ENCODE peak calls at places on chromosomes 5 and 9, in four cellular contexts. K, A, O and M are unnamed samples.
A peak's percentile ranks its signal among the peaks of the same experiment; 100 is the strongest.

GRCh38 chr9:3251309-3251708 is 274.5 kb downstream of the RFX3 start:
- DNase-seq in K (no peak), A (no peak), O (no peak), M (no peak)

GRCh38 chr9:5310851-5311250 is 6.3 kb upstream of the RLN2 start:
- DNase-seq in K (no peak), A (no peak), O (no peak), M (no peak)

GRCh38 chr9:105503873-105504272 is 54.1 kb upstream of the FKTN start:
- DNase-seq in K (no peak), A (no peak), O (peak; percentile 52), M (no peak)

GRCh38 chr5:53191766-53192165 is 82.2 kb upstream of the MOCS2 start:
- DNase-seq in K (no peak), A (no peak), O (no peak), M (no peak)

GRCh38 chr9:94693485-94694191 is 32.9 kb upstream of the AOPEP start:
- DNase-seq in K (no peak), A (no peak), O (no peak), M (no peak)

GRCh38 chr9:118306773-118307172 is 602.6 kb downstream of the TLR4 start:
- DNase-seq in K (no peak), A (no peak), O (no peak), M (no peak)

GRCh38 chr5:132797651-132798050 is 15.5 kb upstream of the SOWAHA start:
- DNase-seq in K (no peak), A (no peak), O (no peak), M (no peak)

GRCh38 chr5:137668574-137669093 is 67.3 kb downstream of the KLHL3 start:
- DNase-seq in K (no peak), A (no peak), O (no peak), M (no peak)

GRCh38 chr9:74645007-74645639 is 148.0 kb downstream of the RORB start:
- DNase-seq in K (no peak), A (peak; percentile 18), O (no peak), M (peak; percentile 7)

GRCh38 chr5:25862276-25862675 is 1176.1 kb downstream of the CDH9 start:
- DNase-seq in K (peak; percentile 40), A (no peak), O (no peak), M (no peak)

GRCh38 chr5:140337880-140338279 is 8.5 kb downstream of the HBEGF start:
- DNase-seq in K (no peak), A (no peak), O (no peak), M (no peak)

GRCh38 chr9:124855944-124856773 is 2.9 kb downstream of the WDR38 start:
- DNase-seq in K (peak; percentile 79), A (peak; percentile 59), O (no peak), M (peak; percentile 51)

GRCh38 chr5:169354263-169354662 is 53.3 kb upstream of the SLIT3 start:
- DNase-seq in K (no peak), A (no peak), O (no peak), M (no peak)

GRCh38 chr5:10994088-10994986 is 233.3 kb upstream of the DAP start:
- DNase-seq in K (peak; percentile 42), A (no peak), O (no peak), M (peak; percentile 46)

GRCh38 chr9:113580041-113580953 is 116.8 kb downstream of the RGS3 start:
- DNase-seq in K (no peak), A (no peak), O (peak; percentile 66), M (no peak)

GRCh38 chr9:15231788-15232635 is 75.0 kb downstream of the TTC39B start:
- DNase-seq in K (peak; percentile 41), A (peak; percentile 22), O (no peak), M (peak; percentile 45)
- TF ChIP-seq TCF7 in K (no peak), A (no peak), O (no peak), M (no peak)

GRCh38 chr9:91751922-91752321 is 198.1 kb downstream of the ROR2 start:
- DNase-seq in K (no peak), A (no peak), O (no peak), M (no peak)
- TF ChIP-seq TCF7 in K (no peak), A (no peak), O (no peak), M (no peak)

DNA sequence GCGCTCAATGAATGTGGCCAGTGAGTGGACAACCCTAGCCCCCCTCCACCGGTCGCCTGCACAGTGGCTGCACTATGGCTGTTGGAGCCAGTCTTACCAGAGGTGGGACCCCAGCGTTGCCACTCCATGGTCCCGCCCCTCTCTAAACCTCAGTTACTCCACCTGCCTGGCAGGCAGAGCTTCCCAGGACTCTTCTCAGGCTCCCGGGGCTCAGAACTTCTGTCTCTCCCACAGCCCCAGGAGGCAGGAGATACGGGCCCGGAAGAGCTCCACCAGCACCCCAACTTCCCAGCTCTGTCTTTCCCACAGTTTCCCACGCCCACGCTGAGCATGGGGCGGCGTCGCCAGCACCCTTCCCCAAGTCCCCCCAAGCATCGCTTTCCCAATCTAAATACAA is 975 bp downstream of the RASGEF1C start:
- DNase-seq in K (no peak), A (no peak), O (no peak), M (no peak)
- TF ChIP-seq TCF7 in K (no peak), A (no peak), O (no peak), M (no peak)

GRCh38 chr5:150156033-150156381 is 362 bp upstream of the PDGFRB start:
- DNase-seq in K (no peak), A (no peak), O (no peak), M (no peak)

GRCh38 chr5:150154618-150155134 is 969 bp downstream of the PDGFRB start:
- DNase-seq in K (no peak), A (no peak), O (no peak), M (no peak)

GRCh38 chr5:150153957-150154617 is 1.6 kb downstream of the PDGFRB start:
- DNase-seq in K (no peak), A (peak; percentile 30), O (no peak), M (no peak)

GRCh38 chr5:150156540-150156939 is 895 bp upstream of the PDGFRB start:
- DNase-seq in K (no peak), A (no peak), O (no peak), M (no peak)

GRCh38 chr5:150155258-150156032 is at the start of gene PDGFRB:
- DNase-seq in K (peak; percentile 67), A (no peak), O (no peak), M (peak; percentile 58)
- TF ChIP-seq TCF7 in K (no peak), A (no peak), O (no peak), M (no peak)

GRCh38 chr9:16515879-16516289 is 354.6 kb downstream of the BNC2 start:
- DNase-seq in K (peak; percentile 68), A (no peak), O (no peak), M (no peak)
- TF ChIP-seq TCF7 in K (no peak), A (no peak), O (no peak), M (no peak)

DNA sequence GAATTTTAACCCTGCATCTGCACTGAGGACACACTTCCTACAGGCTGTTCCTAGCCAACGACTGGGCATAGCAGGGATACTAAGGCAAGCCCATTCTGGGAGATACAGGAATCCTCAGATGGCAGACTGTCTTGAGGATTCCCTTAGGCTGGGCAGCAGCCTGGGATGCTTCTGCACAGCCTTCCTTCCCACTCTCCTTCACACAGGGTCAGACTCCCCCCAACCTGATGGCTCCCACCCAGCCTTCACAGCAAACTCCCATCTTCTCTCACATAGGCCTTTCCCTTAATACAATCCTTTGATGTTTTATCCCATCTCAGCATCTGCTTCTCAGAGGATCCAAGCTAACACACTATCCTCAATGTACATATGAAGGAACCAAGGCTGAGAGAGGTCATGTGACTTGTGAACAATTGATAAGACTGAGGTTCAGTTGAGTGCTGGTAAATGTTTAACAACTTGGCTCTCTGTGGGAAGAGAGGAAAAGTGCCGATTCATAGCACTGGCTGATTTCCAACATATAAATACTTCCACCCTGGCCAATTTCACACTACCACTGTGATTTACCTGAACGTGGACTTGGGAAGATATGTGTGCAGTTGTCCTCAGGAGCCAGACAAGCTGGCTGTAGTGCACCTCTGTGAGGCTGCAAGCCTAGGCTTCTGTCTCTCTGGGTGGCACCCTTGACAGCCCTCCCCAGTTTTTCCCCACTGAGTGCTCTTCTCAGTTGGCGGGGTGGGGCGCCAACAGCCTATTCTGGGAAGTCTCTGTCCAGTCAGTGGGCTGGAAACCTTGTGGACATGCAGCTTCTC is 120.2 kb upstream of the TRIM32 start:
- DNase-seq in K (no peak), A (peak; percentile 96), O (no peak), M (no peak)
- TF ChIP-seq TCF7 in K (no peak), A (peak; percentile 41), O (no peak), M (no peak)

GRCh38 chr5:90111354-90112070 is 298.0 kb downstream of the CETN3 start:
- DNase-seq in K (no peak), A (no peak), O (no peak), M (no peak)

GRCh38 chr5:90112293-90112692 is 297.3 kb downstream of the CETN3 start:
- DNase-seq in K (no peak), A (no peak), O (no peak), M (no peak)

GRCh38 chr5:90109285-90109684 is 300.3 kb downstream of the CETN3 start:
- DNase-seq in K (no peak), A (no peak), O (no peak), M (no peak)

DNA sequence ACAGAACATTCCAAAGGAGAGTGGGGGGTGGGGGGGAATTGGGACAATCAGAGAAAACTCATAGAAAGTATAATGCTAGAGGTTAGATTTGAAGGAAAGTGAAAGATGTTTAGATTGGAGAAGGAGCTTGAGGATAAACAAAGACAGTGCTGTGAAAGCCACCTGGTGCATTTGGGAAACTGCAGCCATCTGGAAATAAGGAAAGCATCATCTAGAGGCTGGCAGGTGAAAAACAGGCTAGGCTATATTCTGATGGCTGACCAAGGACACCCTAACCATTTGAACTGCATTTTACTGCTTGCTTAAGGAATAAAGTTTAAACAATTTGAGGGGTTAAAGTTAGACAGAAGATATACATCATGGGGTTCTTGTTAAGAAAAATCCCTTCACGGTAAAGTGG is 296.4 kb downstream of the CETN3 start:
- DNase-seq in K (no peak), A (no peak), O (no peak), M (no peak)
- TF ChIP-seq TCF7 in K (no peak), A (no peak), O (no peak), M (no peak)

DNA sequence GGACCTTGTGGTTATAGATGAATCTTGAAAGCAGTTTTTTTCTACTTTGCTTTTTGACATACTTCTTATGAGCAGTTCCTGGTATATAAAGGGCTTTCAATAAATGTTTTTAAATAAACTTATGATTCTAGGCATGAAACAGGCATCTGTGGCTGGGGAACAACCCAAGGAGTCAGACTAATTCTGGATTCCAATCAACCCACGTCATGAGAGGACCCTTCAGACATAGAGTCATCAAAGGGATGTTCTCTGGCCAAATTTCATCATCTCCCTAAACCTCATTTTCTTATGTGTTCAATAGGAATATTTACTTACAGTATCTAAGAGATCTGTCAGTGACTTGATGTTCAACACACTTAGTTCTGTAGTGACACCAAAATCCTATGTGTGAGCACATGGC is 243.8 kb upstream of the ZNF462 start:
- DNase-seq in K (no peak), A (no peak), O (no peak), M (no peak)
- TF ChIP-seq TCF7 in K (no peak), A (no peak), O (no peak), M (no peak)